ENCODE peak calls at places on chromosomes 6 and 20, in ten cellular contexts. U, R, A, T, D, J, P, F, K and V are unnamed samples.

GRCh38 chr20:10209091-10209490 is 9.5 kb upstream of the SNAP25 start:
- DNase-seq in U (no peak), R (no peak), A (no peak), T (no peak), D (no peak), J (no peak), P (no peak), F (no peak), K (no peak), V (no peak)

GRCh38 chr20:36925234-36925633 is 26.3 kb downstream of the SAMHD1 start:
- DNase-seq in U (no peak), R (no peak), A (no peak), T (no peak), D (no peak), J (no peak), P (no peak), F (no peak), K (no peak), V (no peak)

GRCh38 chr6:98039876-98040605 is 757.0 kb upstream of the MMS22L start:
- DNase-seq in U (no peak), R (peak; percentile 15), A (no peak), T (peak; percentile 21), D (no peak), J (no peak), P (no peak), F (no peak), K (no peak), V (no peak)

GRCh38 chr6:127515234-127515793 is 3.8 kb downstream of the MTCL3 start:
- DNase-seq in U (no peak), R (peak; percentile 44), A (no peak), T (peak; percentile 91), D (peak; percentile 26), J (no peak), P (no peak), F (peak; percentile 56), K (no peak), V (peak; percentile 68)

GRCh38 chr6:6918216-6918983 is 189.4 kb upstream of the RREB1 start:
- DNase-seq in U (peak; percentile 18), R (no peak), A (no peak), T (no peak), D (peak; percentile 66), J (peak; percentile 29), P (no peak), F (no peak), K (no peak), V (no peak)

GRCh38 chr20:2798814-2799213 is 1.6 kb downstream of the CPXM1 start:
- DNase-seq in U (no peak), R (no peak), A (no peak), T (no peak), D (no peak), J (no peak), P (no peak), F (peak; percentile 56), K (no peak), V (peak; percentile 92)

GRCh38 chr20:56458227-56458821 is 10.1 kb upstream of the RTF2 start:
- DNase-seq in U (no peak), R (no peak), A (no peak), T (no peak), D (no peak), J (no peak), P (no peak), F (no peak), K (no peak), V (no peak)

GRCh38 chr6:83824831-83825230 is 28.3 kb upstream of the RIPPLY2 start:
- DNase-seq in U (no peak), R (no peak), A (no peak), T (no peak), D (no peak), J (no peak), P (no peak), F (no peak), K (no peak), V (no peak)

GRCh38 chr20:10716855-10717254 is 43.1 kb upstream of the JAG1 start:
- DNase-seq in U (no peak), R (no peak), A (no peak), T (no peak), D (no peak), J (no peak), P (no peak), F (no peak), K (no peak), V (no peak)

GRCh38 chr20:58991720-58992119 is 10.7 kb downstream of the NELFCD start:
- DNase-seq in U (no peak), R (no peak), A (no peak), T (no peak), D (no peak), J (no peak), P (no peak), F (no peak), K (no peak), V (no peak)

GRCh38 chr6:122620428-122620827 is 10.2 kb downstream of the PKIB start:
- DNase-seq in U (no peak), R (no peak), A (no peak), T (no peak), D (no peak), J (no peak), P (no peak), F (no peak), K (no peak), V (no peak)

GRCh38 chr6:9398794-9399373 is 963.5 kb upstream of the SLC35B3 start:
- DNase-seq in U (no peak), R (peak; percentile 8), A (peak; percentile 47), T (peak; percentile 79), D (no peak), J (no peak), P (no peak), F (no peak), K (no peak), V (peak; percentile 4)

GRCh38 chr6:127191716-127192115 is 73.2 kb downstream of the RSPO3 start:
- DNase-seq in U (no peak), R (no peak), A (no peak), T (no peak), D (no peak), J (no peak), P (no peak), F (no peak), K (no peak), V (peak; percentile 45)

GRCh38 chr6:27541212-27541931 is 68.5 kb upstream of the ZNF184 start:
- DNase-seq in U (no peak), R (no peak), A (no peak), T (no peak), D (no peak), J (no peak), P (no peak), F (no peak), K (no peak), V (no peak)

GRCh38 chr20:50987493-50988210 is 29.0 kb downstream of the MOCS3 start:
- DNase-seq in U (peak; percentile 80), R (peak; percentile 92), A (peak; percentile 66), T (peak; percentile 84), D (peak; percentile 35), J (no peak), P (peak; percentile 18), F (peak; percentile 78), K (peak; percentile 14), V (peak; percentile 94)

GRCh38 chr6:111874030-111874425 is 776 bp upstream of the FYN start:
- DNase-seq in U (no peak), R (no peak), A (no peak), T (no peak), D (peak; percentile 76), J (no peak), P (peak; percentile 20), F (peak; percentile 17), K (no peak), V (peak; percentile 71)

GRCh38 chr6:169019727-169020491 is 233.7 kb downstream of the THBS2 start:
- DNase-seq in U (no peak), R (no peak), A (no peak), T (no peak), D (no peak), J (no peak), P (no peak), F (no peak), K (no peak), V (no peak)

GRCh38 chr20:2140561-2140960 is 38.9 kb downstream of the STK35 start:
- DNase-seq in U (no peak), R (no peak), A (peak; percentile 84), T (no peak), D (no peak), J (no peak), P (no peak), F (no peak), K (no peak), V (no peak)